ENCODE peak calls at places on chromosomes 13 and 19, in seven cellular contexts. One of them, this sample, is unnamed. For H3K36me3, the result is how much of the 10 kb centered on the place peaks cover.

GRCh38 chr19:51784922-51785690 is 9.9 kb upstream of the FPR3 start:
- DNase-seq in vagina: no peak
- DNase-seq in tibial nerve: peak
- DNase-seq in gastrocnemius medialis: peak
- DNase-seq in endothelial cell of umbilical vein: no peak
- DNase-seq in uterus: peak
- DNase-seq in ovary: no peak
- DNase-seq in this sample: peak

GRCh38 chr19:1672038-1672768 is 19.8 kb upstream of the TCF3 start:
- DNase-seq in vagina: no peak
- DNase-seq in tibial nerve: no peak
- DNase-seq in gastrocnemius medialis: no peak
- DNase-seq in endothelial cell of umbilical vein: no peak
- DNase-seq in uterus: peak
- DNase-seq in ovary: peak
- DNase-seq in this sample: peak

GRCh38 chr19:40754611-40755247 is 3.7 kb downstream of the SNRPA start:
- DNase-seq in vagina: no peak
- DNase-seq in tibial nerve: no peak
- DNase-seq in gastrocnemius medialis: no peak
- DNase-seq in endothelial cell of umbilical vein: no peak
- DNase-seq in uterus: no peak
- DNase-seq in ovary: no peak
- DNase-seq in this sample: no peak

GRCh38 chr13:35990196-35990595 is 141.0 kb downstream of the DCLK1 start:
- DNase-seq in vagina: no peak
- DNase-seq in tibial nerve: no peak
- DNase-seq in gastrocnemius medialis: no peak
- DNase-seq in endothelial cell of umbilical vein: no peak
- DNase-seq in uterus: no peak
- DNase-seq in ovary: no peak
- DNase-seq in this sample: no peak

GRCh38 chr13:98214008-98214643 is 37.1 kb upstream of the RNF113B start:
- DNase-seq in vagina: no peak
- DNase-seq in tibial nerve: no peak
- DNase-seq in gastrocnemius medialis: no peak
- DNase-seq in endothelial cell of umbilical vein: peak
- DNase-seq in uterus: peak
- DNase-seq in ovary: peak
- DNase-seq in this sample: peak

GRCh38 chr19:5292843-5293606 is 47.6 kb downstream of the PTPRS start:
- DNase-seq in vagina: no peak
- DNase-seq in tibial nerve: peak
- DNase-seq in gastrocnemius medialis: peak
- DNase-seq in endothelial cell of umbilical vein: peak
- DNase-seq in uterus: peak
- DNase-seq in ovary: peak
- DNase-seq in this sample: peak

GRCh38 chr13:49023441-49023840 is 47.7 kb downstream of the FNDC3A start:
- DNase-seq in vagina: no peak
- DNase-seq in tibial nerve: no peak
- DNase-seq in gastrocnemius medialis: no peak
- DNase-seq in endothelial cell of umbilical vein: peak
- DNase-seq in uterus: no peak
- DNase-seq in ovary: no peak
- DNase-seq in this sample: no peak

GRCh38 chr13:34867590-34867989 is 74.5 kb upstream of the NBEA start:
- DNase-seq in vagina: no peak
- DNase-seq in tibial nerve: no peak
- DNase-seq in gastrocnemius medialis: no peak
- DNase-seq in endothelial cell of umbilical vein: no peak
- DNase-seq in uterus: no peak
- DNase-seq in ovary: no peak
- DNase-seq in this sample: no peak

GRCh38 chr13:45718063-45718462 is 15.9 kb downstream of the CBY2 start:
- DNase-seq in vagina: peak
- DNase-seq in tibial nerve: no peak
- DNase-seq in gastrocnemius medialis: no peak
- DNase-seq in endothelial cell of umbilical vein: no peak
- DNase-seq in uterus: no peak
- DNase-seq in ovary: no peak
- DNase-seq in this sample: no peak

GRCh38 chr19:4694211-4694987 is 24.3 kb upstream of the MYDGF start:
- DNase-seq in vagina: no peak
- DNase-seq in tibial nerve: no peak
- DNase-seq in gastrocnemius medialis: peak
- DNase-seq in endothelial cell of umbilical vein: peak
- DNase-seq in uterus: peak
- DNase-seq in ovary: no peak
- DNase-seq in this sample: peak

GRCh38 chr19:2561221-2561620 is 85.3 kb downstream of the GADD45B start:
- DNase-seq in vagina: no peak
- DNase-seq in tibial nerve: no peak
- DNase-seq in gastrocnemius medialis: no peak
- DNase-seq in endothelial cell of umbilical vein: no peak
- DNase-seq in uterus: no peak
- DNase-seq in ovary: no peak
- DNase-seq in this sample: no peak

GRCh38 chr13:32790731-32791130 is 204.5 kb downstream of the PDS5B start:
- DNase-seq in vagina: no peak
- DNase-seq in tibial nerve: no peak
- DNase-seq in gastrocnemius medialis: no peak
- DNase-seq in endothelial cell of umbilical vein: no peak
- DNase-seq in uterus: no peak
- DNase-seq in ovary: no peak
- DNase-seq in this sample: no peak

GRCh38 chr19:51688665-51689571 is 4.2 kb upstream of the SPACA6 start:
- DNase-seq in vagina: no peak
- DNase-seq in tibial nerve: peak
- DNase-seq in gastrocnemius medialis: peak
- DNase-seq in endothelial cell of umbilical vein: peak
- DNase-seq in uterus: peak
- DNase-seq in ovary: peak
- DNase-seq in this sample: peak

GRCh38 chr13:60170414-60170813 is 6.7 kb upstream of the DIAPH3 start:
- DNase-seq in vagina: no peak
- DNase-seq in tibial nerve: no peak
- DNase-seq in gastrocnemius medialis: no peak
- DNase-seq in endothelial cell of umbilical vein: no peak
- DNase-seq in uterus: no peak
- DNase-seq in ovary: no peak
- DNase-seq in this sample: no peak

GRCh38 chr19:15445807-15446376 is 3.9 kb downstream of the WIZ start:
- DNase-seq in vagina: no peak
- DNase-seq in tibial nerve: no peak
- DNase-seq in gastrocnemius medialis: peak
- DNase-seq in endothelial cell of umbilical vein: no peak
- DNase-seq in uterus: no peak
- DNase-seq in ovary: no peak
- DNase-seq in this sample: peak

GRCh38 chr13:110388141-110388943 is 81.3 kb downstream of the COL4A2 start:
- DNase-seq in vagina: no peak
- DNase-seq in tibial nerve: no peak
- DNase-seq in gastrocnemius medialis: no peak
- DNase-seq in endothelial cell of umbilical vein: no peak
- DNase-seq in uterus: peak
- DNase-seq in ovary: peak
- DNase-seq in this sample: peak

GRCh38 chr13:65926750-65927171 is 1303.4 kb downstream of the PCDH9 start:
- DNase-seq in vagina: no peak
- DNase-seq in tibial nerve: no peak
- DNase-seq in gastrocnemius medialis: no peak
- DNase-seq in endothelial cell of umbilical vein: no peak
- DNase-seq in uterus: no peak
- DNase-seq in ovary: no peak
- DNase-seq in this sample: peak

GRCh38 chr19:45145270-45146189 is 15.3 kb downstream of the NKPD1 start:
- DNase-seq in vagina: no peak
- DNase-seq in tibial nerve: no peak
- DNase-seq in gastrocnemius medialis: no peak
- DNase-seq in endothelial cell of umbilical vein: no peak
- DNase-seq in uterus: no peak
- DNase-seq in ovary: no peak
- DNase-seq in this sample: no peak

GRCh38 chr19:38692458-38693379 is 45.3 kb downstream of the ACTN4 start:
- DNase-seq in vagina: no peak
- DNase-seq in tibial nerve: no peak
- DNase-seq in gastrocnemius medialis: no peak
- DNase-seq in endothelial cell of umbilical vein: no peak
- DNase-seq in uterus: no peak
- DNase-seq in ovary: no peak
- DNase-seq in this sample: no peak

GRCh38 chr19:10921909-10922637 is 6.4 kb downstream of the YIPF2 start:
- DNase-seq in vagina: no peak
- DNase-seq in tibial nerve: no peak
- DNase-seq in gastrocnemius medialis: no peak
- DNase-seq in endothelial cell of umbilical vein: no peak
- DNase-seq in uterus: no peak
- DNase-seq in ovary: no peak
- DNase-seq in this sample: no peak
- TF ChIP-seq CTCF in vagina: no peak
- TF ChIP-seq CTCF in tibial nerve: no peak
- TF ChIP-seq CTCF in gastrocnemius medialis: no peak
- TF ChIP-seq CTCF in endothelial cell of umbilical vein: no peak
- TF ChIP-seq CTCF in uterus: no peak
- TF ChIP-seq CTCF in ovary: no peak
- TF ChIP-seq CTCF in this sample: no peak

GRCh38 chr19:19632661-19633060 is 4.6 kb upstream of the LPAR2 start:
- DNase-seq in vagina: no peak
- DNase-seq in tibial nerve: no peak
- DNase-seq in gastrocnemius medialis: no peak
- DNase-seq in endothelial cell of umbilical vein: no peak
- DNase-seq in uterus: no peak
- DNase-seq in ovary: no peak
- DNase-seq in this sample: no peak

GRCh38 chr19:19630426-19630825 is 2.4 kb upstream of the LPAR2 start:
- DNase-seq in vagina: no peak
- DNase-seq in tibial nerve: no peak
- DNase-seq in gastrocnemius medialis: no peak
- DNase-seq in endothelial cell of umbilical vein: no peak
- DNase-seq in uterus: no peak
- DNase-seq in ovary: no peak
- DNase-seq in this sample: no peak

GRCh38 chr19:19627716-19628498 is at the start of gene LPAR2:
- DNase-seq in vagina: no peak
- DNase-seq in tibial nerve: no peak
- DNase-seq in gastrocnemius medialis: no peak
- DNase-seq in endothelial cell of umbilical vein: no peak
- DNase-seq in uterus: no peak
- DNase-seq in ovary: peak
- DNase-seq in this sample: no peak

GRCh38 chr19:19628499-19629134 is 597 bp upstream of the LPAR2 start:
- DNase-seq in vagina: no peak
- DNase-seq in tibial nerve: no peak
- DNase-seq in gastrocnemius medialis: no peak
- DNase-seq in endothelial cell of umbilical vein: no peak
- DNase-seq in uterus: no peak
- DNase-seq in ovary: peak
- DNase-seq in this sample: no peak

DNA sequence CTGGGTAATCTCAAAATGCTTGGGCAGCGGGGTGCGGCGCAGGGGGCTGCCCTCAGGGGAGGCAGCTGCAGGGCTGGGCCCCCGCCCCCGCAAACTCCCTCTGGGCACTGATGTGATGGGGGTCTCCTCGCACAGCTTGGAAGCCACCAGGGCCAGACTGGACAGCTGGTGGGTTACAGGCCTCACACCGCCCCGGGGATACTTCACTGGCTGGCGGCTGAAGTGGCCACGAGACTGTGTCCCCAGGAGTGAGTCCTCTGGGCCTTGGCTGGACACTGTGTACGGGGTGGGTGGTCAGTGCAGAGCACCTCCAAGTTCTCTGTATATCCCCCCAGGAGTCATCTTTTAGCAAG is 2.0 kb upstream of the LPAR2 start:
- DNase-seq in vagina: no peak
- DNase-seq in tibial nerve: no peak
- DNase-seq in gastrocnemius medialis: no peak
- DNase-seq in endothelial cell of umbilical vein: no peak
- DNase-seq in uterus: no peak
- DNase-seq in ovary: no peak
- DNase-seq in this sample: no peak
- H3K36me3 ChIP-seq in vagina: under half
- H3K36me3 ChIP-seq in tibial nerve: under half
- H3K36me3 ChIP-seq in gastrocnemius medialis: under half
- H3K36me3 ChIP-seq in endothelial cell of umbilical vein: under half
- H3K36me3 ChIP-seq in uterus: under half
- H3K36me3 ChIP-seq in ovary: under half
- H3K36me3 ChIP-seq in this sample: under half

DNA sequence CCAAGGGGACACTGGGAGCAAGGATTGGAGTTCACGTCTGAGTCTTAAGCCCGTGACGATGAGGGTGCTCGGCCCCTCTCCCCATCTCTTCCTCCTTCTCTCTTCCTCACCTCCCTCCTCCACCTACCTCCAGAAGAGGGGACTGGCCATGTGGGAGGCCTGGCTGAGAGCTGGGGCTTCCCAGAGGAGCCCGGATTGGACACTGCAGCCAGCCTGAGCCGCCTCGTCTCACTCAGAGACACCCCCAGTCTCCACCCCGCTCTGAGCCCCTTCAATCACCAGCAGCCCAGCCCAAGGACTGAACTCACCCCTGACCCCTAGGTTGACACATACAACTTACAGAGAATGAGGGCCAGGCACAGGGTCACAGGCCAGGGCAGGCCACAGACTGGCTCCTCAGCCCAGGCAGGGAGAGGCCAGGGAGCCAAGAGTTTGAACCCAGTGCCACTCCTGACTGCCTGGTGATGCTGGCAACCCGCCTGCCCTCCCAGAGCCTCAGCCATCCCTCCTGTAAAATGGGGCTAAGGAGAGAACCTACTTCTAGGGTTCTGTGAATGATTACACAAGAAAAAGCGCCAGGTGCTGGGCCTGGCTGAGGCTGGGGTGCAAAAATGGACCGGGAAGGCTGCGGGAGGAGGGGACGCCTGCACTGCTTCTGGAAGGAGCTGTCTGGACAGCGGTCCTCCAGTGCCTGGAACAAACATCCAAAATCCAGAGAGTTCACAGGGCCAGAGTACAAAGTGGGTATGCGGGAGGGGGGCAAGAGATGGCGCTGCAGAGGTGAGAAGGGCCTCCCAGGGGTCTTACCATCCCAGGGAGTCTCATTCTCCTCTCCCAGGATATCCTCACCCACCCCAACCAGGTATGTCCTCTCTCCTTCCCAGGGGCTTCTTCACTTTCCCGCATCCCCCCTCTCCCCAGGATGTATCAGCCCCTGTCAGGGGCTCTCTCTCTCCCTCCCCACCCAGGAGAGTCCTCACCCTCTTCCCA is 1.1 kb downstream of the CD79A start:
- DNase-seq in vagina: no peak
- DNase-seq in tibial nerve: no peak
- DNase-seq in gastrocnemius medialis: no peak
- DNase-seq in endothelial cell of umbilical vein: no peak
- DNase-seq in uterus: no peak
- DNase-seq in ovary: no peak
- DNase-seq in this sample: no peak
- H3K4me3 ChIP-seq in vagina: no peak
- H3K4me3 ChIP-seq in tibial nerve: no peak
- H3K4me3 ChIP-seq in gastrocnemius medialis: no peak
- H3K4me3 ChIP-seq in endothelial cell of umbilical vein: no peak
- H3K4me3 ChIP-seq in uterus: no peak
- H3K4me3 ChIP-seq in ovary: no peak
- H3K4me3 ChIP-seq in this sample: no peak

GRCh38 chr13:44575741-44576395 is at the start of gene TSC22D1:
- DNase-seq in vagina: no peak
- DNase-seq in tibial nerve: peak
- DNase-seq in gastrocnemius medialis: no peak
- DNase-seq in endothelial cell of umbilical vein: peak
- DNase-seq in uterus: peak
- DNase-seq in ovary: peak
- DNase-seq in this sample: peak
- TF ChIP-seq CTCF in vagina: no peak
- TF ChIP-seq CTCF in tibial nerve: no peak
- TF ChIP-seq CTCF in gastrocnemius medialis: no peak
- TF ChIP-seq CTCF in endothelial cell of umbilical vein: no peak
- TF ChIP-seq CTCF in uterus: peak
- TF ChIP-seq CTCF in ovary: no peak
- TF ChIP-seq CTCF in this sample: no peak